ENCODE peak calls at places on chromosomes 4 and X, in five cellular contexts. I is ureter; Q is CD8-positive, alpha-beta memory T cell; X is activated T-cell treated with anti-CD3 and anti-CD28 coated beads for 24 hours; M is EL. B is an unnamed sample.

GRCh38 chr4:98612318-98613250 is 45.8 kb downstream of the TSPAN5 start:
- DNase-seq in I (no peak), Q (no peak), X (no peak), M (no peak), B (no peak)

GRCh38 chr4:125826801-125827200 is 512.0 kb downstream of the FAT4 start:
- DNase-seq in I (no peak), Q (no peak), X (no peak), M (no peak), B (no peak)

GRCh38 chr4:7237863-7238262 is 45.5 kb downstream of the SORCS2 start:
- DNase-seq in I (no peak), Q (no peak), X (no peak), M (no peak), B (no peak)

GRCh38 chrX:68832101-68832416 is 3.2 kb downstream of the EFNB1 start:
- DNase-seq in I (peak), Q (no peak), X (no peak), M (peak), B (peak)

GRCh38 chr4:88623097-88623496 is 30.8 kb downstream of the HERC3 start:
- DNase-seq in I (no peak), Q (no peak), X (no peak), M (peak), B (peak)

GRCh38 chr4:153521995-153522799 is 56.0 kb downstream of the TMEM131L start:
- DNase-seq in I (no peak), Q (peak), X (peak), M (no peak), B (no peak)

GRCh38 chrX:47560179-47560830 is 700 bp upstream of the ARAF start:
- DNase-seq in I (no peak), Q (no peak), X (no peak), M (no peak), B (no peak)

GRCh38 chr4:168791376-168791775 is 218.7 kb downstream of the CBR4 start:
- DNase-seq in I (no peak), Q (no peak), X (no peak), M (no peak), B (no peak)

GRCh38 chrX:54495814-54496516 is at the start of gene FGD1:
- DNase-seq in I (peak), Q (peak), X (peak), M (peak), B (peak)

GRCh38 chrX:10819973-10820372 is 199.6 kb upstream of the MID1 start:
- DNase-seq in I (no peak), Q (no peak), X (no peak), M (no peak), B (no peak)

GRCh38 chr4:113101669-113102068 is 52.2 kb downstream of the ANK2 start:
- DNase-seq in I (no peak), Q (no peak), X (no peak), M (peak), B (peak)

GRCh38 chr4:42397635-42398447 is 553 bp downstream of the SHISA3 start:
- DNase-seq in I (no peak), Q (peak), X (no peak), M (no peak), B (no peak)

GRCh38 chr4:170145120-170145519 is 55.4 kb upstream of the AADAT start:
- DNase-seq in I (no peak), Q (no peak), X (no peak), M (no peak), B (no peak)

GRCh38 chr4:103934178-103934789 is 214.5 kb upstream of the TACR3 start:
- DNase-seq in I (no peak), Q (peak), X (no peak), M (peak), B (peak)

GRCh38 chr4:41865306-41865980 is 69.8 kb upstream of the TMEM33 start:
- DNase-seq in I (no peak), Q (no peak), X (no peak), M (peak), B (no peak)

GRCh38 chr4:25889626-25890025 is 24.4 kb upstream of the SMIM20 start:
- DNase-seq in I (no peak), Q (no peak), X (no peak), M (no peak), B (no peak)

GRCh38 chrX:44503550-44503949 is 39.1 kb downstream of the FUNDC1 start:
- DNase-seq in I (no peak), Q (no peak), X (no peak), M (no peak), B (no peak)

GRCh38 chr4:3136454-3136853 is 62.0 kb downstream of the HTT start:
- DNase-seq in I (no peak), Q (no peak), X (no peak), M (no peak), B (no peak)

GRCh38 chr4:38131371-38132139 is 171.4 kb downstream of the PTTG2 start:
- DNase-seq in I (no peak), Q (peak), X (peak), M (no peak), B (no peak)

GRCh38 chrX:45788941-45789348 is 588.3 kb upstream of the DIPK2B start:
- DNase-seq in I (no peak), Q (no peak), X (no peak), M (no peak), B (peak)

GRCh38 chrX:153922932-153923857 is 2.9 kb downstream of the ARHGAP4 start:
- DNase-seq in I (peak), Q (no peak), X (no peak), M (peak), B (no peak)

GRCh38 chr4:186161138-186161537 is 30.2 kb upstream of the CYP4V2 start:
- DNase-seq in I (no peak), Q (no peak), X (no peak), M (no peak), B (no peak)

GRCh38 chrX:72376124-72376523 is 70.4 kb upstream of the CITED1 start:
- DNase-seq in I (no peak), Q (no peak), X (no peak), M (no peak), B (no peak)

GRCh38 chr4:165164257-165164656 is 43.1 kb upstream of the KLHL2 start:
- DNase-seq in I (no peak), Q (no peak), X (no peak), M (no peak), B (no peak)

B was measured in HT1080.